ENCODE peak calls at places on chromosomes 16 and 17, in six cellular contexts. Q, I, G, L, R and J are unnamed samples.

GRCh38 chr16:70394853-70395252 is 44.0 kb downstream of the ST3GAL2 start:
- DNase-seq in Q (no peak), I (no peak), G (no peak), L (no peak), R (no peak), J (no peak)

GRCh38 chr17:44983563-44983962 is 15.5 kb upstream of the C1QL1 start:
- DNase-seq in Q (no peak), I (no peak), G (no peak), L (no peak), R (no peak), J (no peak)

GRCh38 chr17:77846531-77847085 is 111.9 kb upstream of the TNRC6C start:
- DNase-seq in Q (no peak), I (no peak), G (peak), L (no peak), R (no peak), J (no peak)

GRCh38 chr17:68318103-68318991 is 27.1 kb downstream of the ARSG start:
- DNase-seq in Q (no peak), I (no peak), G (no peak), L (no peak), R (no peak), J (no peak)

GRCh38 chr17:21275579-21276339 is 8.8 kb upstream of the MAP2K3 start:
- DNase-seq in Q (peak), I (peak), G (peak), L (peak), R (peak), J (peak)

GRCh38 chr16:8543258-8543657 is 47.1 kb downstream of the TMEM114 start:
- DNase-seq in Q (no peak), I (no peak), G (no peak), L (no peak), R (no peak), J (no peak)

GRCh38 chr17:31740611-31741082 is 118.4 kb downstream of the COPRS start:
- DNase-seq in Q (no peak), I (no peak), G (no peak), L (no peak), R (no peak), J (no peak)

GRCh38 chr17:34131386-34131785 is 123.7 kb upstream of the CCL2 start:
- DNase-seq in Q (no peak), I (no peak), G (no peak), L (no peak), R (no peak), J (no peak)

GRCh38 chr17:79294459-79295071 is 219.9 kb downstream of the ENGASE start:
- DNase-seq in Q (no peak), I (no peak), G (peak), L (peak), R (no peak), J (no peak)